ENCODE peak calls at places on chromosomes 7 and 10, in six cellular contexts. S, T, B, R, G and Y are unnamed samples.

GRCh38 chr7:125423444-125424155 is 494.0 kb upstream of the POT1 start:
- DNase-seq in S (no peak), T (no peak), B (no peak), R (no peak), G (no peak), Y (no peak)

GRCh38 chr7:127667751-127668530 is 15.9 kb downstream of the SND1 start:
- DNase-seq in S (no peak), T (no peak), B (no peak), R (no peak), G (no peak), Y (no peak)

GRCh38 chr10:24603333-24603732 is 120.4 kb downstream of the ARHGAP21 start:
- DNase-seq in S (no peak), T (no peak), B (no peak), R (peak; percentile 30), G (no peak), Y (no peak)

GRCh38 chr10:7622969-7623368 is 43.8 kb downstream of the ITIH5 start:
- DNase-seq in S (no peak), T (no peak), B (no peak), R (no peak), G (no peak), Y (peak; percentile 54)

GRCh38 chr10:5282137-5282536 is 82.6 kb upstream of the UCN3 start:
- DNase-seq in S (no peak), T (no peak), B (no peak), R (no peak), G (no peak), Y (no peak)

GRCh38 chr7:119197872-119198527 is 973.5 kb downstream of the ANKRD7 start:
- DNase-seq in S (no peak), T (peak; percentile 22), B (peak; percentile 7), R (no peak), G (no peak), Y (peak; percentile 16)

GRCh38 chr10:75827591-75827990 is 396.2 kb downstream of the LRMDA start:
- DNase-seq in S (no peak), T (no peak), B (no peak), R (no peak), G (no peak), Y (no peak)

GRCh38 chr7:140263277-140263676 is 86.5 kb upstream of the KDM7A start:
- DNase-seq in S (peak; percentile 13), T (no peak), B (no peak), R (peak; percentile 32), G (no peak), Y (no peak)

GRCh38 chr7:129877146-129877792 is 75.5 kb downstream of the UBE2H start:
- DNase-seq in S (no peak), T (no peak), B (no peak), R (no peak), G (no peak), Y (no peak)

GRCh38 chr7:66308411-66308810 is 103.3 kb downstream of the TPST1 start:
- DNase-seq in S (no peak), T (no peak), B (no peak), R (no peak), G (no peak), Y (no peak)

GRCh38 chr10:17643339-17643754 is 604 bp upstream of the STAM start:
- DNase-seq in S (no peak), T (no peak), B (no peak), R (peak; percentile 25), G (no peak), Y (peak; percentile 66)

GRCh38 chr10:3708830-3709229 is 76.2 kb downstream of the KLF6 start:
- DNase-seq in S (no peak), T (no peak), B (no peak), R (no peak), G (no peak), Y (no peak)

GRCh38 chr10:25678666-25679065 is 255.4 kb upstream of the MYO3A start:
- DNase-seq in S (no peak), T (no peak), B (no peak), R (no peak), G (no peak), Y (no peak)

GRCh38 chr10:84613336-84614021 is 285.1 kb downstream of the CCSER2 start:
- DNase-seq in S (no peak), T (peak; percentile 27), B (no peak), R (no peak), G (no peak), Y (peak; percentile 75)

GRCh38 chr7:18508441-18509427 is 13.2 kb downstream of the HDAC9 start:
- DNase-seq in S (no peak), T (peak; percentile 34), B (no peak), R (no peak), G (no peak), Y (peak; percentile 13)

GRCh38 chr10:104580321-104580720 is 60.8 kb upstream of the SORCS3 start:
- DNase-seq in S (no peak), T (no peak), B (no peak), R (no peak), G (no peak), Y (no peak)

GRCh38 chr10:100736809-100737358 is 8.5 kb upstream of the PAX2 start:
- DNase-seq in S (no peak), T (no peak), B (no peak), R (no peak), G (no peak), Y (peak; percentile 35)

GRCh38 chr10:124005991-124006392 is 87.4 kb downstream of the CHST15 start:
- DNase-seq in S (no peak), T (no peak), B (no peak), R (no peak), G (no peak), Y (peak; percentile 46)

GRCh38 chr10:3786295-3786981 is 1.4 kb upstream of the KLF6 start:
- DNase-seq in S (no peak), T (no peak), B (peak; percentile 27), R (peak; percentile 60), G (no peak), Y (peak; percentile 79)

GRCh38 chr10:102132563-102133372 is at the start of gene PPRC1:
- DNase-seq in S (peak; percentile 96), T (peak; percentile 97), B (peak; percentile 97), R (peak; percentile 99), G (peak; percentile 93), Y (peak; percentile 96)

GRCh38 chr7:5213286-5213645 is 23.2 kb downstream of the WIPI2 start:
- DNase-seq in S (no peak), T (no peak), B (no peak), R (no peak), G (no peak), Y (no peak)

GRCh38 chr7:98251844-98252639 is at the start of gene TECPR1:
- DNase-seq in S (peak; percentile 84), T (peak; percentile 100), B (peak; percentile 93), R (peak; percentile 88), G (peak; percentile 77), Y (peak; percentile 100)

GRCh38 chr7:1460757-1461639 is 1.7 kb upstream of the MICALL2 start:
- DNase-seq in S (no peak), T (peak; percentile 85), B (no peak), R (no peak), G (no peak), Y (peak; percentile 93)

GRCh38 chr10:25036381-25036780 is 20.0 kb downstream of the THNSL1 start:
- DNase-seq in S (no peak), T (no peak), B (no peak), R (no peak), G (no peak), Y (no peak)

GRCh38 chr7:151406886-151407583 is 2.8 kb downstream of the WDR86 start:
- DNase-seq in S (no peak), T (no peak), B (no peak), R (no peak), G (no peak), Y (peak; percentile 43)

GRCh38 chr10:84108797-84109196 is 30.5 kb upstream of the GHITM start:
- DNase-seq in S (no peak), T (no peak), B (no peak), R (no peak), G (no peak), Y (no peak)

GRCh38 chr7:12524794-12525386 is 45.6 kb upstream of the SCIN start:
- DNase-seq in S (no peak), T (peak; percentile 13), B (no peak), R (no peak), G (no peak), Y (peak; percentile 9)

GRCh38 chr10:60649485-60650271 is 128.6 kb upstream of the CDK1 start:
- DNase-seq in S (no peak), T (no peak), B (no peak), R (no peak), G (no peak), Y (no peak)

GRCh38 chr7:69211739-69212138 is 386.5 kb upstream of the AUTS2 start:
- DNase-seq in S (no peak), T (no peak), B (no peak), R (no peak), G (no peak), Y (peak; percentile 56)

GRCh38 chr10:89201345-89202032 is 5.6 kb downstream of the CH25H start:
- DNase-seq in S (no peak), T (no peak), B (no peak), R (no peak), G (no peak), Y (no peak)

GRCh38 chr7:77627307-77627671 is 69.0 kb upstream of the RSBN1L start:
- DNase-seq in S (no peak), T (no peak), B (no peak), R (no peak), G (no peak), Y (no peak)

GRCh38 chr10:21217107-21217506 is 308.4 kb downstream of the SKIDA1 start:
- DNase-seq in S (no peak), T (no peak), B (no peak), R (no peak), G (no peak), Y (no peak)

GRCh38 chr10:62373995-62374861 is at the start of gene ZNF365:
- DNase-seq in S (no peak), T (peak; percentile 55), B (peak; percentile 47), R (peak; percentile 50), G (peak; percentile 29), Y (peak; percentile 74)

GRCh38 chr7:32053204-32053603 is 17.0 kb downstream of the PDE1C start:
- DNase-seq in S (no peak), T (no peak), B (no peak), R (no peak), G (no peak), Y (no peak)

GRCh38 chr7:92644406-92645113 is 54.4 kb upstream of the FAM133B start:
- DNase-seq in S (no peak), T (no peak), B (no peak), R (no peak), G (no peak), Y (no peak)

GRCh38 chr10:36662571-36662970 is 462.8 kb upstream of the ANKRD30A start:
- DNase-seq in S (no peak), T (no peak), B (no peak), R (no peak), G (no peak), Y (no peak)

GRCh38 chr7:97418312-97418711 is 300.8 kb downstream of the SDHAF3 start:
- DNase-seq in S (no peak), T (no peak), B (no peak), R (no peak), G (no peak), Y (peak; percentile 50)

GRCh38 chr7:749121-749520 is 22.0 kb upstream of the PRKAR1B start:
- DNase-seq in S (no peak), T (no peak), B (no peak), R (no peak), G (no peak), Y (peak; percentile 38)